ENCODE peak calls at places on chromosomes 3 and 15, in eight cellular contexts. One of them, this sample, is unnamed.

GRCh38 chr15:44314512-44314911 is 26.0 kb downstream of the GOLM2 start:
- DNase-seq in A549: no peak
- DNase-seq in hepatocyte: no peak
- DNase-seq in kidney: no peak
- DNase-seq in Peyer's patch: no peak
- DNase-seq in IMR-90: no peak
- DNase-seq in foreskin fibroblast: no peak
- DNase-seq in adrenal gland: no peak
- DNase-seq in this sample: no peak

GRCh38 chr15:28020644-28021043 is 78.5 kb downstream of the OCA2 start:
- DNase-seq in hepatocyte: no peak
- DNase-seq in IMR-90: no peak
- DNase-seq in adrenal gland: no peak
- DNase-seq in A549: no peak
- DNase-seq in foreskin fibroblast: no peak
- DNase-seq in kidney: no peak
- DNase-seq in Peyer's patch: no peak
- DNase-seq in this sample: no peak

GRCh38 chr3:10635446-10636076 is 130.2 kb upstream of the ATP2B2 start:
- DNase-seq in adrenal gland: no peak
- DNase-seq in IMR-90: no peak
- DNase-seq in kidney: no peak
- DNase-seq in Peyer's patch: no peak
- DNase-seq in hepatocyte: no peak
- DNase-seq in A549: no peak
- DNase-seq in foreskin fibroblast: no peak
- DNase-seq in this sample: no peak

GRCh38 chr3:64392001-64392400 is 166.7 kb upstream of the PRICKLE2 start:
- DNase-seq in IMR-90: peak
- DNase-seq in Peyer's patch: no peak
- DNase-seq in foreskin fibroblast: peak
- DNase-seq in hepatocyte: no peak
- DNase-seq in A549: no peak
- DNase-seq in kidney: no peak
- DNase-seq in adrenal gland: no peak
- DNase-seq in this sample: no peak

GRCh38 chr3:77605865-77606264 is 566.0 kb downstream of the ROBO2 start:
- DNase-seq in foreskin fibroblast: no peak
- DNase-seq in A549: no peak
- DNase-seq in kidney: no peak
- DNase-seq in adrenal gland: no peak
- DNase-seq in IMR-90: no peak
- DNase-seq in hepatocyte: no peak
- DNase-seq in Peyer's patch: no peak
- DNase-seq in this sample: no peak

GRCh38 chr3:170953229-170953628 is 44.8 kb upstream of the EIF5A2 start:
- DNase-seq in adrenal gland: no peak
- DNase-seq in hepatocyte: no peak
- DNase-seq in foreskin fibroblast: no peak
- DNase-seq in A549: no peak
- DNase-seq in kidney: peak
- DNase-seq in Peyer's patch: no peak
- DNase-seq in IMR-90: no peak
- DNase-seq in this sample: no peak

GRCh38 chr3:141875374-141875892 is 1.0 kb upstream of the ATP1B3 start:
- DNase-seq in A549: peak
- DNase-seq in hepatocyte: peak
- DNase-seq in adrenal gland: peak
- DNase-seq in foreskin fibroblast: peak
- DNase-seq in kidney: peak
- DNase-seq in Peyer's patch: peak
- DNase-seq in IMR-90: peak
- DNase-seq in this sample: peak

GRCh38 chr15:26628879-26629529 is 143.9 kb downstream of the GABRB3 start:
- DNase-seq in kidney: peak
- DNase-seq in foreskin fibroblast: peak
- DNase-seq in hepatocyte: peak
- DNase-seq in IMR-90: peak
- DNase-seq in A549: peak
- DNase-seq in adrenal gland: peak
- DNase-seq in Peyer's patch: peak
- DNase-seq in this sample: peak

GRCh38 chr3:71438004-71438685 is 145.4 kb downstream of the FOXP1 start:
- DNase-seq in A549: no peak
- DNase-seq in foreskin fibroblast: no peak
- DNase-seq in IMR-90: no peak
- DNase-seq in hepatocyte: no peak
- DNase-seq in adrenal gland: no peak
- DNase-seq in kidney: no peak
- DNase-seq in Peyer's patch: no peak
- DNase-seq in this sample: no peak

GRCh38 chr3:150303776-150304175 is 104.3 kb upstream of the TSC22D2 start:
- DNase-seq in kidney: no peak
- DNase-seq in A549: peak
- DNase-seq in hepatocyte: no peak
- DNase-seq in foreskin fibroblast: no peak
- DNase-seq in Peyer's patch: no peak
- DNase-seq in adrenal gland: peak
- DNase-seq in IMR-90: no peak
- DNase-seq in this sample: no peak

GRCh38 chr15:31047437-31047836 is 54.1 kb downstream of the TRPM1 start:
- DNase-seq in Peyer's patch: no peak
- DNase-seq in kidney: no peak
- DNase-seq in foreskin fibroblast: no peak
- DNase-seq in hepatocyte: no peak
- DNase-seq in A549: no peak
- DNase-seq in adrenal gland: no peak
- DNase-seq in IMR-90: no peak
- DNase-seq in this sample: no peak

GRCh38 chr15:31049122-31049521 is 52.4 kb downstream of the TRPM1 start:
- DNase-seq in hepatocyte: no peak
- DNase-seq in IMR-90: no peak
- DNase-seq in A549: no peak
- DNase-seq in Peyer's patch: no peak
- DNase-seq in kidney: no peak
- DNase-seq in foreskin fibroblast: no peak
- DNase-seq in adrenal gland: no peak
- DNase-seq in this sample: no peak

GRCh38 chr15:31051646-31052045 is 49.9 kb downstream of the TRPM1 start:
- DNase-seq in foreskin fibroblast: no peak
- DNase-seq in hepatocyte: no peak
- DNase-seq in adrenal gland: no peak
- DNase-seq in A549: no peak
- DNase-seq in Peyer's patch: no peak
- DNase-seq in IMR-90: no peak
- DNase-seq in kidney: no peak
- DNase-seq in this sample: no peak

GRCh38 chr15:31046759-31047359 is 54.7 kb downstream of the TRPM1 start:
- DNase-seq in IMR-90: no peak
- DNase-seq in A549: no peak
- DNase-seq in Peyer's patch: no peak
- DNase-seq in hepatocyte: no peak
- DNase-seq in kidney: no peak
- DNase-seq in adrenal gland: no peak
- DNase-seq in foreskin fibroblast: no peak
- DNase-seq in this sample: no peak

DNA sequence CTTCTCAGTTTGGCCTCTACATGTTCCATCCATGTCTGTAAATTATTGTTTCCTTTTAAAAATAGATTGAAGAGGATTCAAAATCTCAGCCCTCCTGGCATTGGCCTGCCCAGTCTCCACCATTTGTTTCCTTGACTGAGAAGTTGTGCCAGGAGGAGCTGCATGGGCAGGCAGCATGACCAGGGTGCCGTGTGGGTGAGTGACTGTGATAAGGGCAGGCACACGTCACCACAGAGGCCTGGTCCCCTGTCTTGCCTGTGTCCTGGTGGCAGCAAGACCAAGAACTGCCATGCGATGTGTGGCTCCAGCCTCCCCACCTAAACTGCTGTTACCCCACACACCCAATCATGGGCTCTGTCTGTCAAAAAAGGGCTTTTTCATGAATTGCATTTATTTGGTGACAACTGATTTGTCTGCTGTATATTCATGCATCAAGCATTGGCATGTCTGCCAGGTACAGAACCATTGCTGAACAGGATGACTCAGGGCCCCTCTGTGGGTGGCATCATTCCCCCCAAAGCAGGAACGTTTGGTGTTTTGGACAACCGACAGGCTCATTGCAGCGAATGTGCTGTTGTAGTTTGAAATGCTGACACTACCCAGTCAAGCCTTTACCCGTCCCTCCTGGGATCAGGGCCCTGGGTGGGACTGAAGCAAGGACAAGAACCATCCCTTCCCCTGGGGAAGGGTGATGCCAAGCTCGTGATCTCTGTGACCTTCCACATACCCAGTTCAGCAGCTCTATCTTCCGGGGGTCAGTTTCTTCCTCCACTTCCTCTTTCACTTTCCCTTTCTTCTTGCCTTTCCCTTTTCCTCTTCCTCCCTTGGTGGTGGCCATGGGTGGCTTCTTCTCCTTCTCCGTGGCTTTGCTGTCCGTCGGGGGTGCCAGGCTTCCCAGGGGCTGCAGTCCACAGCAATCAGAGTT is 51.6 kb downstream of the TRPM1 start:
- DNase-seq in foreskin fibroblast: no peak
- DNase-seq in Peyer's patch: no peak
- DNase-seq in IMR-90: no peak
- DNase-seq in kidney: no peak
- DNase-seq in adrenal gland: no peak
- DNase-seq in hepatocyte: no peak
- DNase-seq in A549: no peak
- DNase-seq in this sample: no peak
- H3K4me3 ChIP-seq in foreskin fibroblast: no peak
- H3K4me3 ChIP-seq in Peyer's patch: no peak
- H3K4me3 ChIP-seq in IMR-90: no peak
- H3K4me3 ChIP-seq in kidney: no peak
- H3K4me3 ChIP-seq in adrenal gland: no peak
- H3K4me3 ChIP-seq in hepatocyte: no peak
- H3K4me3 ChIP-seq in A549: no peak
- H3K4me3 ChIP-seq in this sample: no peak

DNA sequence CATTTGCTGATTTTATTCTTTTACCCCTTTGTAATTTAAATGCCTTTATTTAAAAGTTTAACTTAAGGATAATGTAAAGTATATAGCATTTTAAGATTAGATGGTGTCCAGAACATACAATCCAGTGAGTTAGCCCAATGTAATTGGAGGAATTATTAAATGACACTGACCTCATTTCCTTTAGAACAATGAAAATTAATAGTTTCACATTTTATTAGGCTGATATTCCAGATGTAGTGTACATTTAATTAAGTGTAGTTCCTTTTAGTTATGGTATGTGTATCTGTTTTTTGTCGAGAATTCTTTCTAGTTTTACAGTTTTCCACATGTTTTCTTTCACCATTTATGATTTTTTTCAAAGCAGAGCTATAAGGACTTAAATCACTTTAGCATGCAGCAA is 75.8 kb downstream of the RSRC1 start:
- DNase-seq in A549: no peak
- DNase-seq in IMR-90: no peak
- DNase-seq in kidney: no peak
- DNase-seq in hepatocyte: no peak
- DNase-seq in adrenal gland: no peak
- DNase-seq in Peyer's patch: no peak
- DNase-seq in foreskin fibroblast: no peak
- DNase-seq in this sample: no peak
- TF ChIP-seq CTCF in A549: no peak
- TF ChIP-seq CTCF in IMR-90: no peak
- TF ChIP-seq CTCF in kidney: no peak
- TF ChIP-seq CTCF in hepatocyte: no peak
- TF ChIP-seq CTCF in adrenal gland: no peak
- TF ChIP-seq CTCF in Peyer's patch: no peak
- TF ChIP-seq CTCF in foreskin fibroblast: no peak
- TF ChIP-seq CTCF in this sample: no peak

DNA sequence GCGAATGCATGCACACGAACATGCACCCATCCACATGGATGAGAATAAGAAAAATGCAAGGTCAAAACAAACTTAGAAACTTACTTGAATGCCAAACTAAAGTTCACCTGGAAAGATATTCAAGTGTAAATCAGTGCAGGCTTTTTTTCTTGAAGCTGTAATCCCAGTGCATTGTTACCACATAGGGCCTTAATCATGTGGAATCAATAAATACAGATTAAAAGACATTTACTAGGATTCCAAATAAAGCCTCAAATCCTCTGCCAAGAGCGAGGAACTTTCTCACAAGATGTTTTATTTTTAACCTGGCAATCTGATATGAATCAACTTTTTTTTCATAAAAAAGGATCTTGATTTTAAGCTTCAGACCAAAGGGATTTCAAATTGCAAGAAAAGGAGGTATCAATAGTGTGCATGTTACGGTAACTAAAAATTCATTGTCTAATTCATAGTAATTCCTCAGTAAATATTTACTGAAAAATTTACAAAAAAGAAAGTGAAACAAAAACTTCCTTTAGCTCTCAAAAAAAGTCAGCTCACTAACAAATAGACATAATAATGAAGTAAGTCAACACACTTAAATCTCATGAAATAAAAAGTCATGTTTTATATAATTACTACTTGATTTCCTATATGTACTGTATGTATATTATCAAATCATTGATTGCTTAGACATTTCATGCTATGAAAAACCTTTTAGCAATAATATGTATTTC is 978.6 kb downstream of the PLOD2 start:
- DNase-seq in Peyer's patch: no peak
- DNase-seq in hepatocyte: no peak
- DNase-seq in adrenal gland: no peak
- DNase-seq in foreskin fibroblast: peak
- DNase-seq in A549: no peak
- DNase-seq in kidney: no peak
- DNase-seq in IMR-90: no peak
- DNase-seq in this sample: no peak
- H3K4me3 ChIP-seq in Peyer's patch: no peak
- H3K4me3 ChIP-seq in hepatocyte: no peak
- H3K4me3 ChIP-seq in adrenal gland: no peak
- H3K4me3 ChIP-seq in foreskin fibroblast: peak
- H3K4me3 ChIP-seq in A549: peak
- H3K4me3 ChIP-seq in kidney: peak
- H3K4me3 ChIP-seq in IMR-90: no peak
- H3K4me3 ChIP-seq in this sample: no peak

DNA sequence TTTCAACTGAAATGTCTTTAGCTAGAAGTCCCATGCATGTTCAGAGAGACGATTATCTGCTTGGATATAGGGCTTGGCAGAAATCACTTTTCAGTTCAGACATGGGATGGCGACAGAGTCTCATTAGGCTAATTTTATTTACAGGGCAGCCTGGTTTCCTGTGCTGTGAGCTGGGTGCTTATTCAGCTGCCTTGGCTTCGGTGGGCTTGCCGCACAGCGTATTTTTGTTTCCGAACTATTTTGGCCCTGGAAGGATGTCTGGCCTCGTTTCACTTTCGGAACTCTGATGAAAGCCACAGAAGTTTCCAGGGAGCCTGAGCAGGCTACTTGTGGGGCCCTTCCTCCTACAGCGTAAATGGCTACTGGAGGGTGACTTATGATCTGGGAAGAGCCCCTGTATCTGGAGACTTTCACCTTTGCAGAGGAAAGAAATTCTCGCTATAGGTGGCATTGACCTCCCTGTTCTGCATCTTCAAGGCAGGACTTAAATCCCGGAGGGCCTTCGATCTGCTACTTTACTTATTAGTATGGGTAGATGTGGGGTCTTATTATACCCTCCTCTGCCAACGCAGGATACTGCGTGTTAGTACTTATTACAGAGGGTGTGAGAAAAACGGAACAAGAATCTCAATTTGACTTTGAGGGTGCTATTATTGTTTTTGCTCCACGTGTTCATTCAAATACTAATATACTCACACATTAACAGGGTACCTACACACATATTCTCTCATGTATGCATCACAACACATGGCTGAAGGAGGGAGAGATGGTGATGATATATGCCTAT is 364.0 kb upstream of the RBMS3 start:
- DNase-seq in adrenal gland: peak
- DNase-seq in foreskin fibroblast: peak
- DNase-seq in Peyer's patch: peak
- DNase-seq in IMR-90: peak
- DNase-seq in A549: no peak
- DNase-seq in kidney: peak
- DNase-seq in hepatocyte: peak
- DNase-seq in this sample: no peak
- TF ChIP-seq CTCF in adrenal gland: peak
- TF ChIP-seq CTCF in foreskin fibroblast: peak
- TF ChIP-seq CTCF in Peyer's patch: no peak
- TF ChIP-seq CTCF in IMR-90: peak
- TF ChIP-seq CTCF in A549: no peak
- TF ChIP-seq CTCF in kidney: peak
- TF ChIP-seq CTCF in hepatocyte: peak
- TF ChIP-seq CTCF in this sample: peak